ENCODE peak calls at places on chromosomes 16 and 17, in six cellular contexts. K is sigmoid colon; Q is dorsolateral prefrontal cortex; A is CD4-positive, CD25-positive, alpha-beta regulatory T cell; S is fibroblast of lung; P is thyroid gland. R is an unnamed sample.

GRCh38 chr16:72195609-72196008 is 23.7 kb upstream of the PMFBP1 start:
- DNase-seq in K (no peak), Q (no peak), A (no peak), S (no peak), P (no peak), R (no peak)

GRCh38 chr17:57086069-57086930 is 1.3 kb downstream of the AKAP1 start:
- DNase-seq in K (peak; percentile 75), Q (peak; percentile 24), A (peak; percentile 6), S (peak; percentile 15), P (peak; percentile 50), R (peak; percentile 50)

GRCh38 chr17:28492352-28493310 is 13.5 kb upstream of the FOXN1 start:
- DNase-seq in K (no peak), Q (no peak), A (no peak), S (no peak), P (no peak), R (no peak)

GRCh38 chr17:50523208-50523607 is 9.3 kb upstream of the EPN3 start:
- DNase-seq in K (no peak), Q (no peak), A (no peak), S (no peak), P (no peak), R (no peak)

GRCh38 chr17:6643460-6644125 is 2.7 kb downstream of the TXNDC17 start:
- DNase-seq in K (no peak), Q (no peak), A (no peak), S (peak; percentile 71), P (no peak), R (no peak)

GRCh38 chr17:29141484-29141835 is 38.7 kb downstream of the MYO18A start:
- DNase-seq in K (no peak), Q (no peak), A (no peak), S (no peak), P (no peak), R (no peak)

GRCh38 chr17:19978803-19979202 is 1.2 kb upstream of the AKAP10 start:
- DNase-seq in K (no peak), Q (no peak), A (no peak), S (no peak), P (no peak), R (no peak)

GRCh38 chr16:73173396-73173795 is 125.5 kb upstream of the ZFHX3 start:
- DNase-seq in K (no peak), Q (no peak), A (no peak), S (peak; percentile 15), P (no peak), R (no peak)

GRCh38 chr17:10149573-10150399 is 48.6 kb downstream of the GAS7 start:
- DNase-seq in K (no peak), Q (no peak), A (no peak), S (peak; percentile 76), P (no peak), R (no peak)

GRCh38 chr17:13885953-13886889 is 183.1 kb upstream of the COX10 start:
- DNase-seq in K (no peak), Q (no peak), A (no peak), S (peak; percentile 24), P (no peak), R (no peak)

GRCh38 chr17:32610943-32611342 is 124.2 kb downstream of the CDK5R1 start:
- DNase-seq in K (no peak), Q (peak; percentile 44), A (no peak), S (no peak), P (no peak), R (peak; percentile 52)

GRCh38 chr17:153851-154250 is 16.5 kb downstream of the SCGB1C2 start:
- DNase-seq in K (peak; percentile 1), Q (no peak), A (no peak), S (no peak), P (no peak), R (no peak)

DNA sequence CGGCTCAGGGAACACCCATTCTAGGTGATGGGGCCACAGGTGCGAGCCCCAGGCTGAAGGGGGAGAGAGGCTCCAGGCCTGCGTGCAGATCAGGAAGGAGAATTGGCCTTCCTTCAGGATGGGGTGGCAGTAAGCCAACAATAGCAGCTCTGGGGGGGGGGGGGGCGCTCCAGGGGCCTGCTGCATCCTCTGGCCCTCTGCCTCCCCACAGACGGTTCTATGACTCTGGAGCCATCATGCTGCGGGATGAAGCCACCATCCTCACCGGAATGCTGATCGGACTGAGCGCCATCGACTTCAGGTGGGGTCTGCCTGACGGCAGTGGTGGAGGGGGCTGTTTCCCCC is 6.1 kb downstream of the RUNDC3A start:
- DNase-seq in K (no peak), Q (no peak), A (no peak), S (no peak), P (no peak), R (no peak)
- H3K4me3 ChIP-seq in K (no peak overlapping the region), Q (no peak overlapping the region), A (no peak overlapping the region), S (no peak overlapping the region), P (no peak overlapping the region), R (no peak overlapping the region)

GRCh38 chr17:39629494-39629880 is 2.7 kb downstream of the PPP1R1B start:
- DNase-seq in K (no peak), Q (no peak), A (no peak), S (no peak), P (no peak), R (no peak)

GRCh38 chr17:39627717-39628516 is 1.2 kb downstream of the PPP1R1B start:
- DNase-seq in K (no peak), Q (no peak), A (no peak), S (no peak), P (no peak), R (peak; percentile 57)

GRCh38 chr17:39627170-39627716 is 491 bp downstream of the PPP1R1B start:
- DNase-seq in K (no peak), Q (no peak), A (no peak), S (no peak), P (no peak), R (no peak)

GRCh38 chr17:39629894-39630293 is 3.1 kb downstream of the PPP1R1B start:
- DNase-seq in K (no peak), Q (no peak), A (no peak), S (no peak), P (no peak), R (no peak)

GRCh38 chr17:39628655-39629493 is 2.1 kb downstream of the PPP1R1B start:
- DNase-seq in K (no peak), Q (no peak), A (no peak), S (no peak), P (no peak), R (no peak)
- H3K27ac ChIP-seq in K (peak overlapping the region; percentile 1), Q (no peak overlapping the region), A (no peak overlapping the region), S (no peak overlapping the region), P (no peak overlapping the region), R (peak overlapping the region; percentile 41)

GRCh38 chr16:86502856-86503748 is 7.2 kb upstream of the FOXF1 start:
- DNase-seq in K (peak; percentile 69), Q (no peak), A (no peak), S (no peak), P (no peak), R (no peak)

GRCh38 chr16:86500708-86501510 is 9.4 kb upstream of the FOXF1 start:
- DNase-seq in K (peak; percentile 68), Q (no peak), A (no peak), S (no peak), P (no peak), R (no peak)

GRCh38 chr16:86503830-86504229 is 6.5 kb upstream of the FOXF1 start:
- DNase-seq in K (peak; percentile 70), Q (no peak), A (no peak), S (no peak), P (no peak), R (no peak)

GRCh38 chr16:86499889-86500707 is 10.2 kb upstream of the FOXF1 start:
- DNase-seq in K (peak; percentile 83), Q (no peak), A (no peak), S (no peak), P (no peak), R (no peak)

DNA sequence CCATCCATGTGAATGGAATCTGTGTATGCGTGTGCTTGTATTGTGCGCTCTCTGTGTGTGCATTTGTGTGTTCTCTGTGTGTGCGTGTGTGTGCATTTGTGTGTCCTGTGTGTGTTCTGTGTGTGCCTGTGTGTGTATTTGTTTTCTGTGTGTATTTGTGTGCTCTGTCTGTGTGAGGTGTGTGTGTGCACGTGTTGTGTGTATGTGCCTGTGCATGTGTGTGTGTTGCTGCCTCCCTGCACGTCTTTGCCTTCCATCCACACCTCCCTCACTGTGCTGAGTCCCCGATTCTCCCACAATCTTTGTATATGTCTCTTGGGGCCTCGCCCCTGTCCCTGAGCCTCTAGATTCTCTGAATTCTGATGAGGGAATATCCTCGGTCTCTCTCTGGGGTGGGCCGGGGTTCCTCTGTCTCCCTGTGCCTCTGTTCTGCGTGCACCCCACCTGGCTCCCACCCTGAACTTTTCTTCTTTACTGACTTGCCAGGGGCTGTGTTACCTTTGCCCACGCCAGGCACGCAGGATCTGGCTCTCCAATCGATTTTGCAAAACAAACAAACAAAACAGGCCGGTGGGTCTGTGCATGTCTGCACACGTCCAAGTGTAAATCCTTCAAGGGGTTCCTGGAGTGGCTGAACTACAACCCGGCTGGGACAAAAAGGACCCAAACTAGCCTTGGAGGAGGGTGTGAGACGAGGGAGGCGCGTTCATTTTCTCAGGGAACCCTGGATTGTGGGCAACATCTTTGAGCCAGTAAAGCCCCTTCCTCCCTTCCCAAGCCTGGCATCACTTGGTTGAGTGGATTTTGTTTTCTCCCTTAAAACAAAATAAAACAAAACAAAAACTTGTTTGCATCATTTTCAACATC is 8.1 kb upstream of the FOXF1 start:
- DNase-seq in K (no peak), Q (no peak), A (no peak), S (no peak), P (no peak), R (no peak)
- H3K27me3 ChIP-seq in K (peaks cover 26% of the 10 kb centered on the region), Q (peaks cover 100% of the 10 kb centered on the region), A (peaks cover 35% of the 10 kb centered on the region), S (no peaks in the 10 kb centered on the region), P (peaks cover 47% of the 10 kb centered on the region), R (peaks cover 86% of the 10 kb centered on the region)

GRCh38 chr17:74357466-74357809 is 4.2 kb downstream of the BTBD17 start:
- DNase-seq in K (no peak), Q (no peak), A (no peak), S (no peak), P (no peak), R (no peak)
- H3K4me3 ChIP-seq in K (no peak overlapping the region), Q (no peak overlapping the region), A (no peak overlapping the region), S (no peak overlapping the region), P (no peak overlapping the region), R (no peak overlapping the region)

GRCh38 chr16:53948734-53949430 is 244.9 kb downstream of the FTO start:
- DNase-seq in K (no peak), Q (no peak), A (no peak), S (no peak), P (no peak), R (no peak)

GRCh38 chr16:53945996-53946395 is 242.0 kb downstream of the FTO start:
- DNase-seq in K (no peak), Q (no peak), A (no peak), S (peak; percentile 46), P (no peak), R (no peak)

GRCh38 chr16:53946745-53947386 is 242.9 kb downstream of the FTO start:
- DNase-seq in K (no peak), Q (no peak), A (no peak), S (no peak), P (no peak), R (no peak)

GRCh38 chr16:53949716-53950410 is 245.9 kb downstream of the FTO start:
- DNase-seq in K (no peak), Q (no peak), A (no peak), S (no peak), P (no peak), R (no peak)

GRCh38 chr16:53948326-53948725 is 244.4 kb downstream of the FTO start:
- DNase-seq in K (no peak), Q (no peak), A (no peak), S (no peak), P (no peak), R (no peak)
- H3K27ac ChIP-seq in K (no peak overlapping the region), Q (no peak overlapping the region), A (no peak overlapping the region), S (no peak overlapping the region), P (no peak overlapping the region), R (no peak overlapping the region)